ENCODE peak calls at places on chromosome X, in nine cellular contexts. E is tibial artery; S is breast epithelium; C is ACHN; M is stimulated activated CD8-positive, alpha-beta memory T cell treated with anti-CD3 and anti-CD28 coated beads, Interleukin-4, amount 100 ng/mL, for 48 hours; W is NCI-H1105; Z is RPMI7951; B is RPMI8226; H is NCI-H2029. V is an unnamed sample.

GRCh38 chrX:113408843-113409242 is 568.2 kb upstream of the AMOT start:
- DNase-seq in M (no peak), Z (no peak), H (no peak), B (no peak), W (no peak), S (no peak), E (no peak), C (no peak), V (no peak)

GRCh38 chrX:112058255-112058654 is 24.3 kb downstream of the TRPC5 start:
- DNase-seq in E (no peak), H (no peak), C (no peak), S (no peak), Z (no peak), M (no peak), W (no peak), B (no peak), V (no peak)

GRCh38 chrX:19515615-19516105 is 352 bp upstream of the MAP3K15 start:
- DNase-seq in H (no peak), W (no peak), C (peak; percentile 2), E (no peak), Z (no peak), M (no peak), B (no peak), S (no peak), V (no peak)

GRCh38 chrX:109874548-109874947 is 128.4 kb upstream of the TMEM164 start:
- DNase-seq in M (no peak), S (no peak), H (no peak), C (no peak), W (no peak), E (no peak), Z (no peak), B (no peak), V (no peak)

GRCh38 chrX:8748855-8749254 is 16.9 kb upstream of the ANOS1 start:
- DNase-seq in Z (peak; percentile 47), E (no peak), C (peak; percentile 39), H (no peak), M (no peak), S (no peak), W (no peak), B (peak; percentile 29), V (peak; percentile 42)

GRCh38 chrX:14675500-14675899 is 146.2 kb downstream of the GLRA2 start:
- DNase-seq in Z (no peak), E (no peak), S (no peak), M (no peak), W (no peak), C (no peak), B (no peak), H (no peak), V (no peak)

GRCh38 chrX:130413415-130413814 is 11.6 kb downstream of the RBMX2 start:
- DNase-seq in E (no peak), C (no peak), H (no peak), Z (no peak), B (no peak), M (no peak), W (no peak), S (no peak), V (no peak)

GRCh38 chrX:39899876-39900787 is 197.6 kb downstream of the BCOR start:
- DNase-seq in M (no peak), E (no peak), W (no peak), B (no peak), S (no peak), H (no peak), C (no peak), Z (no peak), V (no peak)

GRCh38 chrX:19334945-19335626 is 8.6 kb upstream of the PDHA1 start:
- DNase-seq in S (no peak), W (no peak), M (peak; percentile 28), E (no peak), B (peak; percentile 67), H (no peak), Z (peak; percentile 24), C (peak; percentile 61), V (peak; percentile 28)

GRCh38 chrX:13646154-13646549 is 6.8 kb upstream of the TCEANC start:
- DNase-seq in S (peak; percentile 51), Z (peak; percentile 62), M (peak; percentile 49), B (peak; percentile 52), W (peak; percentile 28), C (peak; percentile 50), H (no peak), E (peak; percentile 67), V (peak; percentile 24)